ENCODE peak calls at places on chromosomes 5 and 9, in five cellular contexts. Y is mesendoderm, U is adrenal gland, X is aorta, E is trophoblast cell. N is an unnamed sample. For H3K4me1, the result is how much of the 10 kb centered on the place peaks cover.

GRCh38 chr5:83059341-83059740 is 17.9 kb downstream of the TMEM167A start:
- DNase-seq in Y (no peak), E (no peak), X (no peak), U (no peak), N (no peak)

GRCh38 chr5:72487151-72487550 is 20.1 kb downstream of the ZNF366 start:
- DNase-seq in X (no peak), Y (no peak), E (no peak), U (no peak), N (no peak)

GRCh38 chr5:120808606-120809005 is 344.5 kb downstream of the PRR16 start:
- DNase-seq in Y (peak), E (no peak), X (no peak), U (no peak), N (no peak)

GRCh38 chr5:120146787-120147186 is 317.3 kb upstream of the PRR16 start:
- DNase-seq in E (no peak), X (no peak), Y (no peak), U (no peak), N (no peak)

GRCh38 chr9:125061391-125061790 is 81.9 kb downstream of the SCAI start:
- DNase-seq in X (no peak), U (no peak), Y (no peak), E (no peak), N (no peak)

GRCh38 chr9:86720893-86721698 is 226.2 kb downstream of the GAS1 start:
- DNase-seq in U (no peak), X (no peak), E (peak), Y (peak), N (no peak)

GRCh38 chr5:33237471-33237870 is 203.3 kb upstream of the TARS1 start:
- DNase-seq in U (no peak), X (no peak), Y (peak), E (no peak), N (no peak)

GRCh38 chr9:113998529-113999255 is 79.4 kb downstream of the AMBP start:
- DNase-seq in Y (peak), U (peak), X (peak), E (no peak), N (no peak)

GRCh38 chr5:13029211-13029610 is 915.3 kb downstream of the DNAH5 start:
- DNase-seq in Y (no peak), E (no peak), X (no peak), U (no peak), N (no peak)

DNA sequence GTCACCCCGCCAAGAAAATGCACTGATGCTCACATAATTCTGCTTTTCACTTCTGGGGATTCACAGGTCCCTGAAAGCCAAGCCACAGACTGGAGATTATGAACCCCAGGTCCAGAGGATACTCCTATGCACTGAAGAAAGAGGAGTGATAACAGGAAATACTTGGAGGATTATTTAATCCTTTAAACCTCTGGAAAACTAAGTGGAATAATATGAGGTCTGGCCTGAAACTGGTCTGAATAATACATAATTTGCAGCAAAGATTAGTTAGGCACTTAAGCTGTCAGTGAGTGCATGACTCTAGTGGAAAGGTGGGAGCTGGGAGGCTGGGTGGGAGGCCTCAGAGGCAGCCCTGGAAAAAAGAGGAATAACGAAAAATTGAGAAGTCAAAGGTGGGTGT is 45.7 kb downstream of the MARCHF3 start:
- DNase-seq in Y (no peak), X (no peak), U (no peak), E (no peak), N (no peak)
- H3K4me1 ChIP-seq in Y (under half), X (under half), U (under half), E (under half), N (under half)

GRCh38 chr5:142215915-142216681 is 107.5 kb downstream of the NDFIP1 start:
- DNase-seq in Y (peak), E (no peak), X (peak), U (peak), N (no peak)

GRCh38 chr5:142222881-142223558 is 101.8 kb downstream of the SPRY4 start:
- DNase-seq in U (no peak), X (no peak), Y (no peak), E (no peak), N (no peak)

GRCh38 chr5:142222235-142222880 is 102.5 kb downstream of the SPRY4 start:
- DNase-seq in E (no peak), X (no peak), Y (no peak), U (no peak), N (no peak)

GRCh38 chr5:142221091-142221860 is 103.5 kb downstream of the SPRY4 start:
- DNase-seq in X (no peak), E (no peak), Y (no peak), U (no peak), N (no peak)

DNA sequence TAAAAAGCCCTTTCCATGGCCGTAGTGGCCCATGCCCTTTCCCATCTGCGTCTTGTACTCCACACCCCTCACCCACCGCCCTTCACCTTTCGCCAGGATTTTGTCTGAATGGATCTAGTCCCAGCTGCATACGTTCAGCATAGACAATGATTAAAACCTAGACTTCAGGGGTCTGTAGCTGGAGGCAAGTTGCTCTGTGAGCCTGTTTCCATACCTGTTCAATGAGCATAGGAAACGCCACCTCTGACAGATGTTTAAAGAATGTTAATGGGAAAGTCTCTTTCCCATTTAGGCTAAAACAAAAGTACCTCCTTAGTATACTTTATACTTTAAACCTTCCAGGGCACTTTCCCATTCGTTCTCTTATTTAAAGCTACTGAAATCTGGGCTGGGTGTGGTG is 105.7 kb downstream of the SPRY4 start:
- DNase-seq in Y (no peak), X (no peak), E (peak), U (no peak), N (no peak)
- H3K4me1 ChIP-seq in Y (under half), X (under half), E (under half), U (under half), N (under half)

GRCh38 chr5:96721351-96721970 is 59.3 kb downstream of the CAST start:
- DNase-seq in E (no peak), U (no peak), Y (no peak), X (no peak), N (no peak)

GRCh38 chr5:96716716-96717115 is 54.5 kb downstream of the CAST start:
- DNase-seq in X (no peak), U (no peak), Y (peak), E (no peak), N (no peak)

GRCh38 chr5:96718635-96719077 is 56.5 kb downstream of the CAST start:
- DNase-seq in U (peak), X (peak), E (no peak), Y (no peak), N (no peak)

GRCh38 chr5:96717874-96718273 is 55.7 kb downstream of the CAST start:
- DNase-seq in E (no peak), Y (no peak), X (no peak), U (no peak), N (no peak)

GRCh38 chr5:96720408-96720807 is 58.2 kb downstream of the CAST start:
- DNase-seq in U (no peak), X (no peak), E (no peak), Y (no peak), N (no peak)
- H3K4me1 ChIP-seq in U (under half), X (under half), E (under half), Y (under half), N (under half)

GRCh38 chr9:127537792-127538191 is 74.3 kb upstream of the STXBP1 start:
- DNase-seq in U (no peak), X (no peak), E (no peak), Y (peak), N (no peak)
- H3K4me1 ChIP-seq in U (half or more), X (under half), E (under half), Y (under half), N (under half)

GRCh38 chr5:153623906-153624765 is 133.7 kb downstream of the GRIA1 start:
- DNase-seq in U (no peak), E (no peak), X (no peak), Y (no peak), N (no peak)
- H3K4me1 ChIP-seq in U (under half), E (under half), X (under half), Y (under half), N (under half)

DNA sequence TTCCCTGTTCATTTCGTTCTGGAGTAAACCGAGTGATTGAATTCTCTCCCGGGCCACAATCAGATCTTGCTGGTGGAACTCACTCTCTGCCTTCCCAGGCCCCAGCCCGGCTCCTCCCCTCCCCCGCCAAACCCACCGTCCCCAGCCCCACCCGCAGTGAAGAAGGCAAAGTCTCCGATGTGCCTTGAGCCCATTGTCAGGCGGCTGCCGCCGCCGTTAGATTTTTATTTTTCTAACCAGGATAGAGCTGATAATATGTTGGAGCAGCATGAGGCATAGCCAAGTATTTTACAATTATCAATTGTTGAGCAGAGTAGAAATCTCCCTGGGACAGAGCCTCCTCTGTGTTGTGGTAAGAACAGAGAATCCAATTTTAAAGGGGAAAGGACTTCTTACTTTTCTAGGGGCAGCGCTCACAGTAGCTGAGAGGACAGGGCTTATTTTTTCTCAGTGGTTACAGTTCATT is 1.2 kb downstream of the PSAT1 start:
- DNase-seq in U (no peak), E (no peak), X (no peak), Y (peak), N (no peak)
- H3K4me1 ChIP-seq in U (under half), E (under half), X (under half), Y (under half), N (under half)